ENCODE peak calls at places on chromosomes 12 and 14, in six cellular contexts. T, E, F, G, O and J are unnamed samples.

GRCh38 chr12:124481257-124481750 is 86.1 kb downstream of the NCOR2 start:
- DNase-seq in G (no peak), E (no peak), F (no peak), T (no peak), O (no peak), J (no peak)

GRCh38 chr14:69133206-69134125 is 19.5 kb downstream of the DCAF5 start:
- DNase-seq in E (peak), O (peak), G (no peak), T (no peak), F (no peak), J (no peak)

GRCh38 chr12:75460194-75460593 is 20.4 kb upstream of the GLIPR1 start:
- DNase-seq in F (no peak), G (no peak), T (no peak), O (no peak), E (no peak), J (no peak)

GRCh38 chr14:105581551-105582341 is 55.4 kb downstream of the TMEM121 start:
- DNase-seq in F (peak), T (no peak), E (no peak), G (peak), O (no peak), J (peak)

GRCh38 chr14:69561893-69562292 is 12.8 kb downstream of the CCDC177 start:
- DNase-seq in G (no peak), O (no peak), E (no peak), F (no peak), T (no peak), J (no peak)

GRCh38 chr14:101173698-101174521 is 270.4 kb upstream of the RTL1 start:
- DNase-seq in F (no peak), O (no peak), E (no peak), T (no peak), G (no peak), J (no peak)

GRCh38 chr14:39138450-39138849 is 24.3 kb downstream of the GEMIN2 start:
- DNase-seq in G (no peak), F (no peak), E (no peak), O (no peak), T (no peak), J (no peak)

GRCh38 chr14:31194095-31194494 is 13.5 kb downstream of the HECTD1 start:
- DNase-seq in F (no peak), E (peak), O (peak), T (no peak), G (no peak), J (no peak)

GRCh38 chr12:107014050-107014449 is 27.1 kb upstream of the MTERF2 start:
- DNase-seq in T (peak), E (no peak), F (no peak), G (peak), O (no peak), J (peak)

GRCh38 chr12:104991565-104992128 is 5.5 kb downstream of the NOPCHAP1 start:
- DNase-seq in O (no peak), E (no peak), G (no peak), F (no peak), T (no peak), J (no peak)

GRCh38 chr12:105444809-105445102 is 114.3 kb downstream of the C12orf75 start:
- DNase-seq in G (no peak), O (no peak), T (no peak), F (no peak), E (no peak), J (no peak)

GRCh38 chr14:99636487-99636886 is 8.4 kb upstream of the HHIPL1 start:
- DNase-seq in O (no peak), G (peak), F (no peak), E (no peak), T (no peak), J (no peak)

GRCh38 chr12:20404576-20405346 is 36.4 kb downstream of the PDE3A start:
- DNase-seq in F (no peak), O (peak), G (no peak), E (peak), T (no peak), J (no peak)

GRCh38 chr12:55713721-55714120 is 2.1 kb upstream of the BLOC1S1 start:
- DNase-seq in T (no peak), F (no peak), G (no peak), E (peak), O (peak), J (no peak)

GRCh38 chr12:56257491-56258067 is 605 bp downstream of the ANKRD52 start:
- DNase-seq in G (no peak), F (no peak), T (no peak), O (peak), E (peak), J (no peak)

GRCh38 chr12:18747960-18748359 is 10.0 kb downstream of the CAPZA3 start:
- DNase-seq in E (peak), G (no peak), F (no peak), O (peak), T (no peak), J (no peak)

GRCh38 chr14:99733221-99733550 is 49.1 kb downstream of the CYP46A1 start:
- DNase-seq in F (no peak), T (no peak), G (no peak), E (no peak), O (no peak), J (no peak)

GRCh38 chr12:124286414-124286813 is 8.5 kb upstream of the RFLNA start:
- DNase-seq in G (no peak), T (no peak), E (no peak), O (peak), F (no peak), J (no peak)

GRCh38 chr12:80268924-80269749 is 169.8 kb downstream of the OTOGL start:
- DNase-seq in F (no peak), E (peak), G (no peak), O (peak), T (no peak), J (peak)

GRCh38 chr12:49232940-49233841 is 31.7 kb upstream of the TUBA1C start:
- DNase-seq in T (no peak), E (peak), G (no peak), O (peak), F (no peak), J (no peak)

GRCh38 chr12:132786192-132786591 is 24.6 kb upstream of the ANKLE2 start:
- DNase-seq in G (no peak), T (no peak), F (no peak), E (no peak), O (no peak), J (no peak)

GRCh38 chr12:64066052-64066451 is 156.0 kb downstream of the KICS2 start:
- DNase-seq in O (peak), E (no peak), T (no peak), F (no peak), G (no peak), J (no peak)

GRCh38 chr12:122350444-122350843 is 72.0 kb downstream of the CLIP1 start:
- DNase-seq in F (no peak), O (peak), G (no peak), E (peak), T (no peak), J (no peak)

GRCh38 chr12:47267571-47267970 is 187.8 kb upstream of the AMIGO2 start:
- DNase-seq in O (no peak), T (no peak), G (no peak), E (no peak), F (no peak), J (no peak)

GRCh38 chr14:85599939-85600338 is 70.0 kb downstream of the FLRT2 start:
- DNase-seq in T (no peak), F (no peak), O (no peak), E (peak), G (no peak), J (no peak)

GRCh38 chr14:93953739-93954515 is 22.4 kb downstream of the ASB2 start:
- DNase-seq in G (no peak), E (no peak), T (no peak), O (no peak), F (no peak), J (no peak)

GRCh38 chr14:64198486-64198885 is 95.7 kb downstream of the ESR2 start:
- DNase-seq in G (no peak), F (no peak), O (no peak), T (no peak), E (no peak), J (no peak)

DNA sequence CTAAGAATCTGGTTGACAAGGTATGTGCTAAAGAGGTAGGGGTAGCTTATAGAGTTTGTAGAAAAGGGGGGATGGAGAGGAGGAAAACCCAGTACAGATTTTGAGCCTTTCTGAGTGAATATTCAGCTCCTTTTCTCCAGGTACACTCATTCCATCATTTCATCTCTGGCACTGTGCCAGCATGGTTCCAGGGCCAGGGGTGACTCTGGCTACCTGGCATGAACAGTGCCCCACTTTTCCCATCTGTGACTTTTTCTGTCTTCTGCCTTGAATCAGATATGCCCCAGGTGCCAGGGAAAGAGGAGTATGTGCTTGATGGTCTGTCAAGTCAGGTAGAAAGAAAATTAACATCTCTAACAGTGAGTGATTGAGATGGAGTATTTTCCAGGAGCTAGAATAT is 175.7 kb downstream of the CACNA1C start:
- DNase-seq in T (no peak), F (no peak), O (no peak), E (no peak), G (no peak), J (no peak)
- H3K4me3 ChIP-seq in T (no peak), F (no peak), O (no peak), E (no peak), G (no peak), J (no peak)

GRCh38 chr12:30200864-30201263 is 417.1 kb upstream of the TMTC1 start:
- DNase-seq in T (no peak), E (no peak), G (no peak), F (no peak), O (peak), J (no peak)
- H3K4me3 ChIP-seq in T (no peak), E (no peak), G (no peak), F (no peak), O (peak), J (no peak)

GRCh38 chr12:4119157-4119761 is 154.3 kb upstream of the CCND2 start:
- DNase-seq in T (peak), E (no peak), O (no peak), G (no peak), F (peak), J (peak)

GRCh38 chr12:4118017-4118510 is 155.5 kb upstream of the CCND2 start:
- DNase-seq in F (peak), T (no peak), O (peak), G (peak), E (peak), J (peak)

GRCh38 chr12:4120316-4120920 is 153.1 kb upstream of the CCND2 start:
- DNase-seq in G (no peak), T (no peak), E (no peak), O (no peak), F (no peak), J (no peak)

GRCh38 chr12:4117386-4118016 is 156.1 kb upstream of the CCND2 start:
- DNase-seq in F (no peak), G (no peak), O (no peak), E (no peak), T (no peak), J (peak)

DNA sequence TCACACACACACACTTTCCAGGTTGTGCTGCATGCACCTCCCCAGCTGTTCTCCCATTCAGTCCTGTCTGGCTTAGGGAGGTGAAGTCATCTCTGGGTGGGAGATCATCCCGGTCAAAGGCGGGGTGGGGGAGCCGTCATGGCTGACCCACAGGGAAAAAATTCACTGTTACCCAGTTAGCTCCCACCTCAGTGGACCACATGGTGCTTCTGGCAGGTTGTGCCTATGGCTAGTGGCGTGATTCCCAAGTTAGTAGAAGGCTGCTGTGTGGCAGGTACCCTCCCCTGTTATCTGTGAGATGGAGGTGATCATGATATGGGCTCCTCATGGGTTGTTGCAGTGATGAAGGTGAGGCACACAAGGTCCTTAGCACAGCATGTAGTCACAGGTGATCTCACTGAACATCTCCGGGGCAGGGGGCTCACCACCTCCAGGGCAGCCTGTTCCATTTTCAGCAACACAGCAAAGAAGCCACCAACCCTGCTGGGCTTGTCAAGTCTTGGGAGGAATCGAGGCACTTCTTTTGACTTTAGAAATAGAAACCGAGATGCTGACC is 154.9 kb upstream of the CCND2 start:
- DNase-seq in G (no peak), F (no peak), E (no peak), T (no peak), O (no peak), J (no peak)
- H3K4me3 ChIP-seq in G (no peak), F (peak), E (no peak), T (peak), O (no peak), J (peak)

GRCh38 chr14:61335876-61336275 is 14.5 kb downstream of the PRKCH start:
- DNase-seq in F (no peak), O (no peak), G (no peak), T (no peak), E (no peak), J (no peak)
- H3K4me3 ChIP-seq in F (no peak), O (no peak), G (no peak), T (peak), E (no peak), J (no peak)

GRCh38 chr12:117362391-117362790 is 965 bp upstream of the NOS1 start:
- DNase-seq in E (no peak), F (no peak), G (no peak), O (no peak), T (no peak), J (no peak)
- H3K4me3 ChIP-seq in E (no peak), F (no peak), G (no peak), O (no peak), T (no peak), J (no peak)

DNA sequence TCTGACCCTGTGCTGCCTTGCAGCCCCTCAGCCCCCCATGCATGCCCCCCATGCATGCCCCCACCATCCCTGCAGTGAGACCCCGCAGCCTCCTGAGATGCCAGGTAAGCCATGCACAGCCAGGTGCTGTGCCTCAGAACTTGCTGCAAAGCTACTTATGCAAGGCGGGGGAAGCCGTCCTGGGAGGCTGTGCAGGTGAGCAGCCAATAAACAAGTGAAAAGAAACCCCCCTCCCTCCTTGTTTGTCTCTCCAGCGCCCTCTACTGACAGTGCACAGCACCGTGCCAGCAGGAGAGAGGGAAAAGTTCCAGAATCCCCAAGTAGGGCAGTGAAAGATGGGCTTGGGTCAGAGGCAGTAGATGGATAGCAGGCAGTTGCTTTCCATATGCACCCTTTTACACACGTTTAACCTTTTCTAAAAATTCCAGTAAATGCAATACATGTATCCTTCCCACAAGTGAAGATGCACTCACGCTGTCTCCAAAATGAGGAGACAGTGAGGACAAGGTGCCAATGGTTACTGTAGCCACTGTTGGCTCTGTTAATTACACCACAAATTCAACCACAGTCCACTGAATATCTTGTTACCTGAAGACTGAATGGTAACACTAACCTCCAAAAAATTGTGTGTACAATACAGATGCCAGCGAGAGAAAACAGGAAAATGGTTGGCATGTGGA is 18.0 kb downstream of the TNFAIP2 start:
- DNase-seq in T (no peak), F (no peak), E (peak), O (no peak), G (peak), J (peak)
- H3K4me3 ChIP-seq in T (no peak), F (no peak), E (no peak), O (no peak), G (peak), J (peak)

DNA sequence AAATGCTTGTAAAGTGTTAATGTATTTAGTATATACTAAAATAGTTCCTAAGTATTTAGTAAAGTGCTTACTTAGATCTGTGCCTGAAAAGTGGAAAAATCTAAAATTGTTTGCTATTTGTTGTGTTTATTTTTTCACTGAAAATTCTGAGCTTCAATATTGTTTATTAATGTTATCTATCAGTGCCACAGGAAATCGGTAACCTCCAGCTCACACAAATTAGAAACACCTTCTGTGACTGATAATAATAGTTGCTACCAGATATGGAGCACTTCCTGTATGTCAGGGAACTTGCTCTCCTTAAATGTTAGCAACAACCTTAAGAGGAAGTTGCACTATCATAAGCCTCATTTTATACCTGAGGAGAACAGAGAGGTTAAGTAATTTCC is 735 bp upstream of the LRP10 start:
- DNase-seq in F (peak), T (no peak), E (no peak), G (no peak), O (no peak), J (peak)
- H3K4me3 ChIP-seq in F (peak), T (peak), E (peak), G (peak), O (peak), J (peak)

GRCh38 chr12:119463211-119463914 is 128.8 kb downstream of the CCDC60 start:
- DNase-seq in E (no peak), F (no peak), T (no peak), O (no peak), G (no peak), J (no peak)
- H3K4me3 ChIP-seq in E (no peak), F (no peak), T (no peak), O (no peak), G (no peak), J (no peak)